ENCODE peak calls at places on chromosomes 1 and 21, in four cellular contexts. L is fibroblast of mammary gland, W is DND-41, B is cardiac fibroblast. G is an unnamed sample.

GRCh38 chr1:25906644-25907300 is 553 bp upstream of the STMN1 start:
- DNase-seq in L (no peak), W (no peak), B (no peak), G (no peak)

GRCh38 chr21:45405819-45406762 is 1.1 kb downstream of the COL18A1 start:
- DNase-seq in L (peak), W (no peak), B (peak), G (no peak)

GRCh38 chr1:165144757-165145397 is 211.6 kb downstream of the LMX1A start:
- DNase-seq in L (peak), W (peak), B (peak), G (peak)

GRCh38 chr1:231612393-231613089 is 14.0 kb upstream of the DISC1 start:
- DNase-seq in L (no peak), W (peak), B (no peak), G (no peak)

GRCh38 chr1:18332626-18333025 is 148.1 kb upstream of the KLHDC7A start:
- DNase-seq in L (no peak), W (no peak), B (no peak), G (no peak)

GRCh38 chr1:91761303-91761721 is 124.6 kb downstream of the TGFBR3 start:
- DNase-seq in L (no peak), W (no peak), B (no peak), G (no peak)

GRCh38 chr1:6646499-6647148 is 22.0 kb downstream of the THAP3 start:
- DNase-seq in L (peak), W (peak), B (peak), G (no peak)

GRCh38 chr1:237890416-237890815 is 306 bp downstream of the ZP4 start:
- DNase-seq in L (no peak), W (no peak), B (no peak), G (no peak)

GRCh38 chr1:185426761-185427698 is 110.0 kb upstream of the IVNS1ABP start:
- DNase-seq in L (peak), W (no peak), B (peak), G (no peak)

GRCh38 chr1:20324704-20325406 is 34.2 kb downstream of the VWA5B1 start:
- DNase-seq in L (no peak), W (no peak), B (no peak), G (no peak)

GRCh38 chr1:25204797-25205441 is 27.4 kb downstream of the SYF2 start:
- DNase-seq in L (peak), W (peak), B (peak), G (peak)

GRCh38 chr1:31510853-31511789 is 65.2 kb upstream of the TINAGL1 start:
- DNase-seq in L (no peak), W (no peak), B (no peak), G (no peak)

DNA sequence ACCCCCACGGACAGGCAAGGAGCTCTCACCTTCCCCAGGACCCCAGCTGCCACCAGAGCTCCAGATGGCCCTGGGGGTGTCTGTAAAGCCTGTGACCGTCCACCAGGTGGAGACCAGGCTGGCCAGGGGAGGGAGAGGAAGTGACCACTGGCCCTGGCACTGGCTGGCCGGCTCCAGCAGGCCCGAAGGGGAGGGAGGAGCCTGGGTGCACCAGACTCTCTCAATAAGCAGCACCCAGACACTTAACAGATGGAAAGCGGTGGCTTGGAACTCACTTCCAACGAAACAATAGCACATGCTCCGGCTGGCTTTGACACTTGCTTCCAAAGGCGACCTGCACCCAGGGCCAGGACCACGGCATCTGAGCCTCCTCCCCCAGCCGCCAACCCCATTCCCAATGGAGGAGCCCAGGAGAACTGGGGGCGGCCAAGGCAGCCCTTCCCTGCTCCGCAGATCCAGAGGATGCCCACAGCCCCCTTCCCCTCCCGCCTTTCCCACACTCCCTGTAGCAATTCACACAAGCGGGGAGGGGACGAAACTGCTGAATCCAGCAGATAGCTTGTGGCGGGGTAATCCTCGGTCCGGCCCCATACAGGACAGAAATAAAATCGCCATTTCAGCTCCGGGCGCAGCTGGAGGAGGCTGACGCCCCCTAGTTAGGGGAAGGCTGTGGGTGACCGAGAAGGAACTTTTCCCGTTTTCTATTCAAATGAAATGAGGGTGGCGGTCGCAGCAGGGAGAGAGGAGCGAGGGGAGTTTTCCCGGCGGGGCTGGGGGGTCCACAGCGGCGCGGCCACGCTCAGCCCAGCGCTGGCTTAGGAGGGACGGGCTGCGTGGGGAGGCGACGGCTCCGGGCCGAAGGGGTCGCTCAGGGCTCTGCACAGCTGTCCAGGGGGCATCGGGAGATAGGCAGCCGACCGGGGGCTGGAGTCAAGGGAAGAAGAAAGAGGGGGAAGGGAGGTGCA is 612 bp upstream of the PDE9A start:
- DNase-seq in L (peak), W (no peak), B (peak), G (no peak)
- TF ChIP-seq CTCF in L (peak), W (peak), B (peak), G (peak)

GRCh38 chr1:3067301-3067670 is 1.7 kb upstream of the PRDM16 start:
- DNase-seq in L (no peak), W (no peak), B (no peak), G (no peak)

GRCh38 chr1:3070304-3070653 is 1.3 kb downstream of the PRDM16 start:
- DNase-seq in L (no peak), W (no peak), B (no peak), G (no peak)

GRCh38 chr1:3069491-3070303 is 694 bp downstream of the PRDM16 start:
- DNase-seq in L (peak), W (no peak), B (peak), G (peak)

GRCh38 chr1:3067671-3068399 is 1.2 kb upstream of the PRDM16 start:
- DNase-seq in L (no peak), W (no peak), B (no peak), G (no peak)

DNA sequence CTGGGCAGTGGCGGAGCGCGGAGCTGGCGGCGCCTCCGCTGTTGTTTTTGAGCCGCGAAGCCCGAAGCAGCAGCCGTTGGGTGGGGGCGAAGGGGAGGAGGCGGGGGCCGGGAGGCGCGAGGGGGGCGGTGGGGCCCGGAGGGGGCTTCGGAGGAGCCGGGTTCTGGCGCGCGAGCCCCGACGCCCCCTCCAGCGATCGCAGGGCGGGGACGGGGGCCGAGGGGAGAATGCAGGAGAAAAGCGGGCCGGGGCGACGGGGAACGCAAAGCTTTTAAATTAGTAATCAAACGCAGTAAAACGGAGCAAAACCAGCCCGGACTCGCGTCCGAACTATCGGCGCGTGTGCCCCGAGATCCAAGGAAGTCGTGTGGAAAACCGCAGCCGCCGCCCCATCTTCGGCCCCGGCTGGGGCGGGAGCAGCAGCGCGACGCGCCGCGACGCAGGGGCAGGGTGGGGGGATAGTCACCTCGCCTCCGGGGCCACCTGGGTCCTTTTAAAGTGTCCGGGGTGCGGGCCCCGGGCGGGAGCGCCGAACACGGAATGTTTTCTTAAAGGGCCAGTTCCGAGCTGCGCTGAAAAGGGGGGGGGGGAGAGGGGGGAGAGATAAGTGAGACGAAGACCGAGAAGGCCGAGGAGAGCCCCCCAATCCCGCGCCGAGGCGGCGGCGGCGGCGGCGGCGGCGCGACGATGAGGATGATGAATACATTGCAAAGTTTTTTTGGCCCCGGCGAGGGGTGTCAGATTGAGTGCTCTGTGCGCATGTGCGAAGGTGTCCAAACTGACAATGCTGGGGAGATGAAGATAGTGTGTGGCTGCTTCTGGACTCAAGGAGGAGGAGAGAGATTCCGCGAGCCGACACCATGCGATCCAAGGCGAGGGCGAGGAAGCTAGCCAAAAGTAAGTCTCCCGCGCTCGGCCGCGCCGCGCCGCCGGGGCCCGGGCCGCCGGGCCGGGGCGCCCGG is at the start of gene PRDM16:
- DNase-seq in L (peak), W (no peak), B (peak), G (peak)
- H3K4me3 ChIP-seq in L (no peak), W (no peak), B (peak), G (peak)

GRCh38 chr1:162229534-162229933 is 147.1 kb downstream of the SPATA46 start:
- DNase-seq in L (no peak), W (no peak), B (no peak), G (no peak)

GRCh38 chr1:162230517-162230916 is 146.1 kb downstream of the SPATA46 start:
- DNase-seq in L (no peak), W (no peak), B (no peak), G (no peak)

GRCh38 chr1:162232034-162232433 is 144.6 kb downstream of the SPATA46 start:
- DNase-seq in L (no peak), W (no peak), B (no peak), G (no peak)

GRCh38 chr1:162228586-162228985 is 148.1 kb downstream of the SPATA46 start:
- DNase-seq in L (no peak), W (no peak), B (no peak), G (no peak)

GRCh38 chr1:162230096-162230495 is 146.6 kb downstream of the SPATA46 start:
- DNase-seq in L (peak), W (no peak), B (peak), G (no peak)
- TF ChIP-seq CTCF in L (peak), W (peak), B (no peak), G (peak)

DNA sequence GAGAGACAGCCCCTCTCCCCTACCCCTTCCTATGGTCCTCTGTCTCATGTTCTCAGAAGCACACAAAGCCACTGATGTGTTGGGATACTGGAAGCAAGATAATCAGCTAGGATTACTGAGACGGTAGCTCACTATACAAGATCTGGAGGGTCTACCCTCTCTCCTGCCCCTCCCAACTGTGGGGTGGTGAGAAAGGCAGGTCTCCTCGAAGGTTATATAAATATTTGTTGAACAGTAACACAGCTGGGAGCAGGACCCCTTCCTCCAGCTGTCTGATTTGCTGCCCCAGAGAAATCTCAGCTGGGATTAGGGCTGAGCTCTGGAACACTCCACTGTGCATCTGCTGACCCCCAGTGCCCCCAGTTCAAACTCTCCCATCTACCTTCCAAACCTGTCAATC is 94.2 kb upstream of the IPO9 start:
- DNase-seq in L (no peak), W (no peak), B (no peak), G (no peak)
- H3K4me3 ChIP-seq in L (no peak), W (no peak), B (no peak), G (no peak)